ENCODE peak calls at places on chromosomes 7 and 10, in eight cellular contexts. E is adrenal gland, C is right lobe of liver, J is NB4, F is IMR-90, P is breast epithelium, G is lower leg skin, X is prostate gland. T is an unnamed sample.

GRCh38 chr10:43001427-43001795 is 75.5 kb upstream of the RET start:
- DNase-seq in C (peak; percentile 40), P (no peak), F (no peak), X (no peak), G (no peak), J (no peak), E (no peak), T (no peak)

GRCh38 chr7:84700563-84701370 is 486.1 kb downstream of the SEMA3D start:
- DNase-seq in C (no peak), P (no peak), G (no peak), E (no peak), J (no peak), F (peak; percentile 38), X (no peak), T (no peak)

GRCh38 chr10:121070257-121070656 is 219.1 kb downstream of the WDR11 start:
- DNase-seq in F (no peak), E (no peak), C (no peak), G (peak; percentile 9), X (no peak), J (peak; percentile 76), P (no peak), T (no peak)

GRCh38 chr10:119197921-119198320 is 9.4 kb upstream of the GRK5 start:
- DNase-seq in X (no peak), G (no peak), F (peak; percentile 90), J (peak; percentile 56), P (no peak), C (no peak), E (no peak), T (no peak)

GRCh38 chr7:21942955-21943354 is 2.7 kb downstream of the CDCA7L start:
- DNase-seq in P (no peak), E (no peak), G (no peak), J (peak; percentile 18), X (no peak), C (no peak), F (no peak), T (no peak)

GRCh38 chr7:767580-767940 is 40.5 kb upstream of the PRKAR1B start:
- DNase-seq in G (no peak), J (no peak), F (no peak), C (no peak), E (no peak), P (peak; percentile 62), X (peak; percentile 71), T (no peak)

GRCh38 chr10:7407368-7408002 is 3.3 kb downstream of the SFMBT2 start:
- DNase-seq in G (no peak), X (no peak), P (no peak), J (no peak), F (no peak), E (no peak), C (no peak), T (no peak)

GRCh38 chr10:133170092-133170491 is 10.1 kb downstream of the KNDC1 start:
- DNase-seq in C (no peak), X (no peak), P (no peak), F (no peak), J (no peak), E (no peak), G (peak; percentile 69), T (no peak)

GRCh38 chr10:131748831-131749766 is 151.7 kb upstream of the PPP2R2D start:
- DNase-seq in P (no peak), J (peak; percentile 34), X (no peak), C (peak; percentile 49), E (no peak), G (no peak), F (no peak), T (no peak)

GRCh38 chr10:69734797-69735468 is 66.8 kb upstream of the COL13A1 start:
- DNase-seq in E (no peak), C (no peak), J (peak; percentile 73), X (no peak), P (no peak), F (no peak), G (no peak), T (no peak)

GRCh38 chr10:70762441-70763177 is 22.6 kb downstream of the TBATA start:
- DNase-seq in C (no peak), J (peak; percentile 79), G (no peak), P (no peak), F (no peak), X (no peak), E (no peak), T (no peak)

GRCh38 chr7:33334349-33334748 is 205.0 kb downstream of the BBS9 start:
- DNase-seq in X (peak; percentile 4), F (peak; percentile 13), J (peak; percentile 30), G (no peak), P (no peak), C (no peak), E (no peak), T (no peak)

DNA sequence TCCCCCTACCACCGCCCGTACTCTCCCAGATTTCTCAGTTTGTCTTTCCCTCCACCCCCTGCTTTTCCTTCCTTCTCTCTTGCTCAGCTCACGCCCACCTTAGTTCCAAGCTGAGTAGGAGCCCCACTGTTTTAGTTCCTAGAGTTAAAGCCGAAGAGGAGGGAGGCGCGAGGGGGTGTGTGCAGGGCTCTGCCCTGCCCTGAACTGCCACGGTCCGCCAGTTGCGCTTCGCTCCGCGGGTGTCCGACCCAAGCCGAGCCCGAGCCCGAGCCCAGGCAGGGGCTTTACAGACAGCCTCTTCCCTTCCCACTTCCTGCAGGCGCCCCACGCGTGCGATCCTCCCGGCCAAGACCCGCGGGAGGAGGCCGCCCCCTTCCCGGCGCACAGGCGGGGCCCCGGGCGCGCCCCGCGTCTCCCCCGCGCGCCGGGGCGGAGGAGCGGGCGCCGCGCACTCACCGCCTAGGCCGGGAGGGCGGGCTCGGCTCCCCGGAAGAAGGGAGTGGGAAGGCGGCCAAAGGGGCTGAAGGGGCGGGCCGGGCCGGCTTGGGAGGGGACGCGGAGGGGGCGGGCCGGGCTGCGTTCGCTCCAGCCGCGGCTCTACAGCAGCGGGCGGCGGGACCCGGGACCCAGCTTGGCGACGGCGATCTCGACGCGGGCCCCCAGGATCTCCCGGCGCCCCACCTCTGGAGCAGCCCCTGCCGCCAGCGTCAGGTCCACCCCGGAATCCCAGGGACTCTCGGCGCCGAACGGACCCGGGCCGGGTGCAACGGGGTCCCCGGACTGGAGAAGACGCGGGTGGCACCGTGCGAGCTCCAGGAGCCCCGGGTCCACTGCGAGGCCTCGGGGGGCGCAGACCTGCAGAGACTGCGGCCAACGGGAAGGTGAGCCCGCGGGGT is at the start of gene EPHB6:
- DNase-seq in J (peak; percentile 89), X (peak; percentile 84), E (peak; percentile 78), G (peak; percentile 97), C (peak; percentile 86), P (peak; percentile 47), F (peak; percentile 15), T (no peak)
- TF ChIP-seq POLR2A in J (peak; percentile 41), X (peak; percentile 34), E (no peak), G (no peak), C (peak; percentile 59), P (no peak), F (no peak), T (peak; percentile 62)

DNA sequence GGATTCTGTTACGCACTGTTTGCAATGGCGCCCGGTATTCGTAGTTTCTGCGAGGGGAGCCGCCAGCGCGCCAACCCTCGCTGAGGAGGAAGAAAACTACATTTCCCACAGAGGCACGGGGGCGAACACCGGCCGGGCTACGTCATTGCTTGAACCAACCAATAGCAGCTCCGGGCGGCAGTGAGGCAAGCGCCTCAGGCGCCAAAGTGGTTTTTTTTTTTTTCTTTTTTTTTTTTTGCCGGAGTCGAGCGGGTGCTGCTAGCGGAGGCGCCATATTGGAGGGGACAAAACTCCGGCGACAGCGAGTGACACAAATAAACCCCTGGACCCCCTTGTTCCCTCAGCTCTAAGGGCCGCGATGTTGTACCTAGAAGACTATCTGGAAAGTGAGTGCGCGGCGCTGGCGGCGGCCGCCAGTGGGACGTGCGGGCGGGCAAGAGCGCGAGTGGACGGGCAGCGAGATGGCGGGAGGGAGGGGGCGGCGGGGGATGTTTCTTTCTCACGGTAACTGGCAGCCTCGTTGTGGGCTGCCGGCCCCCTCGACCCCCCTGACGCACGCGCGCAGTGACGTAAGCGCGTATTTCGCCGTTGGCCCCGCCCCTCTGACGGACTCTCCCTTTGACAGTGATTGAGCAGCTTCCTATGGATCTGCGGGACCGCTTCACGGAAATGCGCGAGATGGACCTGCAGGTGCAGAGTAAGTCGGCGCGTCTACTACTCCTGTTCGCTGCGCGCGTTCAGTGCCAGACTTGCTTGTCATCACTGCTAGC is at the start of gene ING3:
- DNase-seq in E (peak; percentile 97), P (peak; percentile 98), X (peak; percentile 98), F (peak; percentile 97), G (peak; percentile 99), C (peak; percentile 98), J (peak; percentile 99), T (peak; percentile 86)
- TF ChIP-seq POLR2A in E (peak; percentile 39), P (no peak), X (peak; percentile 59), F (peak; percentile 89), G (no peak), C (peak; percentile 54), J (peak; percentile 21), T (peak; percentile 53)

DNA sequence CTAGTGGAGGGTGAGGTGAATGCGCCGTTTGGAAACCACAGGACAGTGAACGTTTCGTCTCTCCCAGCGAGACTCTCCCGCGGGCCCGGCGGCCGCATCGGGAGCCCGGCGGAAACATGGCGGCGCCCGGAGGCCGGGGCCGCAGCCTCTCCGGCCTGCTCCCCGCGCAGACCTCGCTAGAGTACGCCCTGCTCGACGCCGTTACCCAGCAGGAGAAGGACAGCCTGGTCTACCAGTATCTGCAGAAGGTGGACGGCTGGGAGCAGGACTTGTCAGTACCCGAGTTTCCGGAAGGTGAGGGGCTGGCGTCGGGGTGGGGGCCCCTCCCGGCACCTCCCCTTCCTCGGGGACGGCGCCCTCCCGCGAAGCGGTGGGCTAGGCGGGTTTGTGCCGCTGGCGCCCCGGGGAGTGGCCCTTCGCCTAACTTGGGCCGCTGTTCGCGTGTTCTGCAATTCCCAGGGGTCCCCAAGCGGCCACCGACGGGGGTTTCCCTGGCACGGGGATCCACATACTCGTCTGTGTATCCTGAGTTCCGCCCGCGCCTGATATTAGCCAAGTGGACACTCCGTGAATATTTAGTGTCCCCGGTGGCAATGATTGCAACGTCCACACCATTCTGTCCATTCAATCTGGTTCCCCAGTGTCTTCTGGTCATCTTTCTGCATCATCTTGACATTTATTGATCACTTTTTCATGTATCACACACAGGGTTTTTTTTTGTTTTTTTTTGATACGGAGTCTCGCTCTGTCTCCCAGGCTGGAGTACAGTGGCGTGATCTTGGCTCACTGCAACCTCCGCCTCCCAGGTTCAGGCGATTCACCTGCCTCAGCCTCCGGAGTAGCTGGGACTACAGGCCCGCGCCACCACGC is 531 bp downstream of the NHLRC2 start:
- DNase-seq in F (peak; percentile 28), P (peak; percentile 26), X (peak; percentile 50), C (peak; percentile 79), E (peak; percentile 60), G (peak; percentile 92), J (peak; percentile 85), T (no peak)
- TF ChIP-seq POLR2A in F (peak; percentile 79), P (no peak), X (no peak), C (peak; percentile 44), E (peak; percentile 25), G (no peak), J (peak; percentile 25), T (no peak)

GRCh38 chr7:151817981-151818673 is 58.8 kb downstream of the PRKAG2 start:
- DNase-seq in X (no peak), C (peak; percentile 48), P (no peak), F (no peak), J (no peak), E (no peak), G (no peak), T (no peak)

GRCh38 chr7:151818674-151819519 is 58.0 kb downstream of the PRKAG2 start:
- DNase-seq in C (peak; percentile 59), E (no peak), X (peak; percentile 80), P (peak; percentile 40), J (no peak), F (no peak), G (no peak), T (no peak)

GRCh38 chr7:151821226-151821625 is 55.7 kb downstream of the PRKAG2 start:
- DNase-seq in X (no peak), E (no peak), C (peak; percentile 53), F (no peak), P (no peak), J (no peak), G (no peak), T (no peak)

GRCh38 chr7:151820486-151821105 is 56.3 kb downstream of the PRKAG2 start:
- DNase-seq in P (no peak), G (no peak), F (no peak), X (no peak), C (peak; percentile 32), E (no peak), J (no peak), T (no peak)

GRCh38 chr7:151819826-151820225 is 57.1 kb downstream of the PRKAG2 start:
- DNase-seq in P (no peak), X (no peak), F (no peak), J (no peak), C (peak; percentile 82), G (no peak), E (no peak), T (no peak)
- TF ChIP-seq POLR2A in P (no peak), X (no peak), F (no peak), J (no peak), C (no peak), G (no peak), E (no peak), T (no peak)